ENCODE peak calls at places on chromosomes 13 and 19, in eight cellular contexts. P is PC-3; Z is upper lobe of right lung; L is cardiac muscle cell; E is CD8-positive, alpha-beta memory T cell; F is ovary; J is SK-N-SH; Y is endothelial cell of umbilical vein. N is an unnamed sample. For H3K4me1 and H3K36me3, the result is how much of the 10 kb centered on the place peaks cover.

GRCh38 chr19:57559008-57559403 is 657 bp downstream of the ZNF550 start:
- DNase-seq in P (peak), Z (no peak), L (peak), E (no peak), F (no peak), J (peak), Y (peak), N (no peak)

GRCh38 chr19:15120135-15121026 is 13.2 kb downstream of the SYDE1 start:
- DNase-seq in P (no peak), Z (no peak), L (no peak), E (no peak), F (no peak), J (no peak), Y (no peak), N (no peak)

GRCh38 chr19:15934332-15935078 is at the start of gene CYP4F11:
- DNase-seq in P (peak), Z (peak), L (no peak), E (no peak), F (peak), J (no peak), Y (no peak), N (no peak)

GRCh38 chr19:3606690-3607289 is at the start of gene TBXA2R:
- DNase-seq in P (peak), Z (peak), L (peak), E (peak), F (peak), J (peak), Y (peak), N (no peak)

GRCh38 chr13:53800011-53800410 is 771.4 kb downstream of the OLFM4 start:
- DNase-seq in P (no peak), Z (no peak), L (no peak), E (no peak), F (no peak), J (no peak), Y (no peak), N (no peak)

GRCh38 chr13:84118845-84119409 is 236.7 kb upstream of the SLITRK1 start:
- DNase-seq in P (no peak), Z (no peak), L (no peak), E (no peak), F (no peak), J (no peak), Y (no peak), N (no peak)

GRCh38 chr13:52711277-52711676 is 28.3 kb downstream of the CNMD start:
- DNase-seq in P (no peak), Z (no peak), L (no peak), E (no peak), F (no peak), J (peak), Y (no peak), N (no peak)

GRCh38 chr13:99465454-99465853 is 35.8 kb upstream of the TM9SF2 start:
- DNase-seq in P (no peak), Z (no peak), L (no peak), E (no peak), F (no peak), J (no peak), Y (no peak), N (no peak)

GRCh38 chr19:47230122-47230920 is 678 bp downstream of the BBC3 start:
- DNase-seq in P (no peak), Z (peak), L (peak), E (peak), F (peak), J (peak), Y (peak), N (no peak)

GRCh38 chr19:47232422-47233211 is 1.6 kb upstream of the BBC3 start:
- DNase-seq in P (peak), Z (no peak), L (no peak), E (no peak), F (no peak), J (no peak), Y (peak), N (no peak)

GRCh38 chr19:47230921-47231214 is at the start of gene BBC3:
- DNase-seq in P (no peak), Z (no peak), L (no peak), E (no peak), F (no peak), J (no peak), Y (no peak), N (no peak)

GRCh38 chr19:47229674-47230121 is 1.3 kb downstream of the BBC3 start:
- DNase-seq in P (peak), Z (no peak), L (no peak), E (no peak), F (no peak), J (peak), Y (peak), N (no peak)

GRCh38 chr19:47231215-47232054 is 436 bp upstream of the BBC3 start:
- DNase-seq in P (peak), Z (peak), L (peak), E (peak), F (peak), J (peak), Y (peak), N (peak)
- H3K4me1 ChIP-seq in P (under half), Z (under half), L (under half), E (under half), F (under half), J (under half), Y (under half), N (under half)

GRCh38 chr19:7679771-7680605 is 645 bp upstream of the TRAPPC5 start:
- DNase-seq in P (no peak), Z (no peak), L (no peak), E (no peak), F (no peak), J (no peak), Y (no peak), N (no peak)

GRCh38 chr19:7680606-7681335 is at the start of gene TRAPPC5:
- DNase-seq in P (peak), Z (peak), L (peak), E (peak), F (peak), J (peak), Y (peak), N (no peak)

GRCh38 chr19:7681336-7682174 is 922 bp downstream of the TRAPPC5 start:
- DNase-seq in P (peak), Z (peak), L (peak), E (peak), F (peak), J (peak), Y (peak), N (peak)

GRCh38 chr19:7679017-7679720 is 1.5 kb upstream of the TRAPPC5 start:
- DNase-seq in P (peak), Z (no peak), L (no peak), E (peak), F (no peak), J (peak), Y (no peak), N (no peak)

GRCh38 chr19:7682175-7682855 is 1.7 kb downstream of the TRAPPC5 start:
- DNase-seq in P (no peak), Z (no peak), L (no peak), E (no peak), F (peak), J (no peak), Y (no peak), N (no peak)
- H3K27ac ChIP-seq in P (no peak), Z (no peak), L (no peak), E (no peak), F (no peak), J (no peak), Y (no peak), N (peak)

DNA sequence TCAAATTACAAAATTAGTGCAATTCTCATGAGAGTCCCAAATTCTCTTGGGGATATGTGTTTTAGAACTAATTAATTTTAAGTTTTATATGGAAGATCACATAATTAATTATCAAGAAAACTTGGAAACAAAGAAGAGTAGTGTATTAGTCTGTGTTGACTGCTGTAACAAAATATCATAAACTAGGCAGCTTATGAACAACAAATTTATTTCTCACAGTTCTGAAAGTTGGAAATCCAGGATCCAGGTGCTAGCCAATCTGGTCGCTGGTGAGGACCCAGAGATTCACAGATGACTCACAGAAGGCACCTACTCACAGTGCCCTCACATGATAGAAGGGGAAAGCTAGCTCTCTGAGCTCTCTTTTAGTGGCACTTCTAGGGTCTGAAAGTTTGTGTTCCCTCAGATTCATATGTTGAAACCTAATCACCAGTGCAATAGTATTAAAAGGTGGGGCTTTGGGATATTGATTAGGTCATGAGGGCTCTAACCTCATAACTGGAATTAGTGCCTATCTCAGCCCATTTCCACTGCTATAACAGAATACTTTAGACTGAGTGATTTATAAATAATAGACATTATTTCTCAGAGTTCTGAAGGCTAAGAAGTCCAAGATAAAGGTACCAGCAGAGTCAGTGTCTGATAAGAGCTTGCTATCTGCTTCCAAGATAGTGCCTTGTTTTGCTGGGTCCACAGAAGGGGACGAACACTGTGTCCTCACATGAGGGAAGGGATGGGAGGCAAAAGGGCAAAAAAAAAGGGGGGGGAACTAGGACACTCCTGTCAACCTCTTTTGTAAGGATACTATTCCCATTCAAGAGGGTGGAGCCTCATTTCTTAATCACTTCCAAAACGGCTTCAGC is 1.5 kb upstream of the ARGLU1 start:
- DNase-seq in P (peak), Z (no peak), L (no peak), E (no peak), F (no peak), J (no peak), Y (no peak), N (no peak)
- H3K36me3 ChIP-seq in P (under half), Z (under half), L (under half), E (under half), F (under half), J (under half), Y (under half), N (under half)

DNA sequence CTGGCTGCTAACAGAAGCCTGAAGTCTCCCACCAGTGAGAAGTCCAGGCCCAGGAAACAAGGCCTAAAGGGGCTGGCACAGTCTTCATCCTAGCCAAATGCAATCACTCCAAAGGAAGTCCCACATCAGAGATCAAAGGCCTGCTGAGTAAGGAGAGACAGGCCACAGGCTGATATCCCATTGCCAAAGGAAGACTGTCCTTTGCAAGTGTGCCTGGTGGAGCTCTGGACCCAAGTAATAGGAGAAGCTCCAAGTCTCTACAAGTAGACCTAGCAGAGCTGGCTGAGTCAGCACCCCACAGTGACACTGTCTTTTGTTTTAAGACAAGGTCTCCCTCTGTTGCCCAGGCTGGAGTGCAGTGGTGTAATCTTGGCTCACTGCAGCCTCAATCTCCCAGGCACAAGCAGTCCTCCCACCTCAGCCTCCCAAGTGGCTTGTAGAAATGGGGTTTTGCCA is 4.5 kb downstream of the DBP start:
- DNase-seq in P (no peak), Z (no peak), L (no peak), E (no peak), F (no peak), J (no peak), Y (no peak), N (no peak)
- H3K4me1 ChIP-seq in P (under half), Z (under half), L (under half), E (under half), F (under half), J (under half), Y (under half), N (half or more)

GRCh38 chr13:36447501-36447900 is 15.2 kb downstream of the CCNA1 start:
- DNase-seq in P (no peak), Z (no peak), L (no peak), E (no peak), F (no peak), J (no peak), Y (no peak), N (no peak)
- H3K27ac ChIP-seq in P (no peak), Z (no peak), L (no peak), E (no peak), F (no peak), J (no peak), Y (no peak), N (no peak)